ENCODE peak calls at places on chromosomes 6 and 20, in ten cellular contexts. One of them, this sample, is unnamed.
A peak's percentile ranks its signal among the peaks of the same experiment; 100 is the strongest.

GRCh38 chr6:167543602-167544506 is 219.0 kb downstream of the TTLL2 start:
- ATAC-seq in left lung: peak; percentile 21
- ATAC-seq in heart right ventricle: peak; percentile 86
- ATAC-seq in GM12878: no peak
- ATAC-seq in CD4-positive, alpha-beta T cell: no peak
- ATAC-seq in natural killer cell: no peak
- ATAC-seq in CD8-positive, alpha-beta T cell: no peak
- ATAC-seq in activated CD8-positive, alpha-beta T cell treated with anti-CD3 and anti-CD28 coated beads for 36 hours: no peak
- ATAC-seq in naive thymus-derived CD4-positive, alpha-beta T cell: no peak
- ATAC-seq in effector memory CD8-positive, alpha-beta T cell: no peak
- ATAC-seq in this sample: no peak

GRCh38 chr6:15990179-15990578 is 138.7 kb upstream of the MYLIP start:
- ATAC-seq in left lung: no peak
- ATAC-seq in heart right ventricle: no peak
- ATAC-seq in GM12878: peak; percentile 60
- ATAC-seq in CD4-positive, alpha-beta T cell: no peak
- ATAC-seq in natural killer cell: no peak
- ATAC-seq in CD8-positive, alpha-beta T cell: no peak
- ATAC-seq in activated CD8-positive, alpha-beta T cell treated with anti-CD3 and anti-CD28 coated beads for 36 hours: peak; percentile 34
- ATAC-seq in naive thymus-derived CD4-positive, alpha-beta T cell: no peak
- ATAC-seq in effector memory CD8-positive, alpha-beta T cell: no peak
- ATAC-seq in this sample: no peak

GRCh38 chr6:45571159-45571558 is 193.4 kb upstream of the SUPT3H start:
- ATAC-seq in left lung: peak; percentile 73
- ATAC-seq in heart right ventricle: no peak
- ATAC-seq in GM12878: no peak
- ATAC-seq in CD4-positive, alpha-beta T cell: no peak
- ATAC-seq in natural killer cell: no peak
- ATAC-seq in CD8-positive, alpha-beta T cell: no peak
- ATAC-seq in activated CD8-positive, alpha-beta T cell treated with anti-CD3 and anti-CD28 coated beads for 36 hours: no peak
- ATAC-seq in naive thymus-derived CD4-positive, alpha-beta T cell: no peak
- ATAC-seq in effector memory CD8-positive, alpha-beta T cell: no peak
- ATAC-seq in this sample: no peak

GRCh38 chr20:47668313-47669156 is 116.7 kb downstream of the SULF2 start:
- ATAC-seq in left lung: no peak
- ATAC-seq in heart right ventricle: no peak
- ATAC-seq in GM12878: peak; percentile 5
- ATAC-seq in CD4-positive, alpha-beta T cell: no peak
- ATAC-seq in natural killer cell: no peak
- ATAC-seq in CD8-positive, alpha-beta T cell: no peak
- ATAC-seq in activated CD8-positive, alpha-beta T cell treated with anti-CD3 and anti-CD28 coated beads for 36 hours: no peak
- ATAC-seq in naive thymus-derived CD4-positive, alpha-beta T cell: no peak
- ATAC-seq in effector memory CD8-positive, alpha-beta T cell: no peak
- ATAC-seq in this sample: peak; percentile 39

GRCh38 chr20:18466574-18466893 is 296 bp downstream of the DZANK1 start:
- ATAC-seq in left lung: peak; percentile 72
- ATAC-seq in heart right ventricle: peak; percentile 86
- ATAC-seq in GM12878: peak; percentile 42
- ATAC-seq in CD4-positive, alpha-beta T cell: peak; percentile 3
- ATAC-seq in natural killer cell: peak; percentile 26
- ATAC-seq in CD8-positive, alpha-beta T cell: peak; percentile 16
- ATAC-seq in activated CD8-positive, alpha-beta T cell treated with anti-CD3 and anti-CD28 coated beads for 36 hours: peak; percentile 7
- ATAC-seq in naive thymus-derived CD4-positive, alpha-beta T cell: peak; percentile 15
- ATAC-seq in effector memory CD8-positive, alpha-beta T cell: peak; percentile 19
- ATAC-seq in this sample: peak; percentile 25

GRCh38 chr20:21326700-21327099 is 23.6 kb downstream of the XRN2 start:
- ATAC-seq in left lung: no peak
- ATAC-seq in heart right ventricle: peak; percentile 34
- ATAC-seq in GM12878: no peak
- ATAC-seq in CD4-positive, alpha-beta T cell: no peak
- ATAC-seq in natural killer cell: no peak
- ATAC-seq in CD8-positive, alpha-beta T cell: no peak
- ATAC-seq in activated CD8-positive, alpha-beta T cell treated with anti-CD3 and anti-CD28 coated beads for 36 hours: no peak
- ATAC-seq in naive thymus-derived CD4-positive, alpha-beta T cell: no peak
- ATAC-seq in effector memory CD8-positive, alpha-beta T cell: no peak
- ATAC-seq in this sample: no peak

GRCh38 chr6:126016591-126016990 is 30.3 kb downstream of the TRMT11 start:
- ATAC-seq in left lung: no peak
- ATAC-seq in heart right ventricle: no peak
- ATAC-seq in GM12878: no peak
- ATAC-seq in CD4-positive, alpha-beta T cell: no peak
- ATAC-seq in natural killer cell: no peak
- ATAC-seq in CD8-positive, alpha-beta T cell: no peak
- ATAC-seq in activated CD8-positive, alpha-beta T cell treated with anti-CD3 and anti-CD28 coated beads for 36 hours: no peak
- ATAC-seq in naive thymus-derived CD4-positive, alpha-beta T cell: no peak
- ATAC-seq in effector memory CD8-positive, alpha-beta T cell: no peak
- ATAC-seq in this sample: no peak

GRCh38 chr6:156502969-156503504 is 274.1 kb upstream of the ARID1B start:
- ATAC-seq in left lung: no peak
- ATAC-seq in heart right ventricle: no peak
- ATAC-seq in GM12878: no peak
- ATAC-seq in CD4-positive, alpha-beta T cell: no peak
- ATAC-seq in natural killer cell: no peak
- ATAC-seq in CD8-positive, alpha-beta T cell: no peak
- ATAC-seq in activated CD8-positive, alpha-beta T cell treated with anti-CD3 and anti-CD28 coated beads for 36 hours: no peak
- ATAC-seq in naive thymus-derived CD4-positive, alpha-beta T cell: no peak
- ATAC-seq in effector memory CD8-positive, alpha-beta T cell: no peak
- ATAC-seq in this sample: no peak

GRCh38 chr6:132937466-132937906 is 123.1 kb downstream of the RPS12 start:
- ATAC-seq in left lung: peak; percentile 83
- ATAC-seq in heart right ventricle: no peak
- ATAC-seq in GM12878: peak; percentile 62
- ATAC-seq in CD4-positive, alpha-beta T cell: no peak
- ATAC-seq in natural killer cell: no peak
- ATAC-seq in CD8-positive, alpha-beta T cell: no peak
- ATAC-seq in activated CD8-positive, alpha-beta T cell treated with anti-CD3 and anti-CD28 coated beads for 36 hours: no peak
- ATAC-seq in naive thymus-derived CD4-positive, alpha-beta T cell: no peak
- ATAC-seq in effector memory CD8-positive, alpha-beta T cell: no peak
- ATAC-seq in this sample: no peak

GRCh38 chr6:36851149-36851614 is 11.9 kb upstream of the CPNE5 start:
- ATAC-seq in left lung: peak; percentile 46
- ATAC-seq in heart right ventricle: peak; percentile 20
- ATAC-seq in GM12878: peak; percentile 46
- ATAC-seq in CD4-positive, alpha-beta T cell: peak; percentile 58
- ATAC-seq in natural killer cell: peak; percentile 47
- ATAC-seq in CD8-positive, alpha-beta T cell: no peak
- ATAC-seq in activated CD8-positive, alpha-beta T cell treated with anti-CD3 and anti-CD28 coated beads for 36 hours: no peak
- ATAC-seq in naive thymus-derived CD4-positive, alpha-beta T cell: no peak
- ATAC-seq in effector memory CD8-positive, alpha-beta T cell: peak; percentile 16
- ATAC-seq in this sample: no peak

GRCh38 chr6:89667872-89668556 is 29.5 kb upstream of the LYRM2 start:
- ATAC-seq in left lung: no peak
- ATAC-seq in heart right ventricle: no peak
- ATAC-seq in GM12878: no peak
- ATAC-seq in CD4-positive, alpha-beta T cell: no peak
- ATAC-seq in natural killer cell: no peak
- ATAC-seq in CD8-positive, alpha-beta T cell: no peak
- ATAC-seq in activated CD8-positive, alpha-beta T cell treated with anti-CD3 and anti-CD28 coated beads for 36 hours: no peak
- ATAC-seq in naive thymus-derived CD4-positive, alpha-beta T cell: no peak
- ATAC-seq in effector memory CD8-positive, alpha-beta T cell: no peak
- ATAC-seq in this sample: no peak

GRCh38 chr6:40894962-40895799 is 143.8 kb downstream of the UNC5CL start:
- ATAC-seq in left lung: peak; percentile 96
- ATAC-seq in heart right ventricle: peak; percentile 88
- ATAC-seq in GM12878: no peak
- ATAC-seq in CD4-positive, alpha-beta T cell: no peak
- ATAC-seq in natural killer cell: no peak
- ATAC-seq in CD8-positive, alpha-beta T cell: no peak
- ATAC-seq in activated CD8-positive, alpha-beta T cell treated with anti-CD3 and anti-CD28 coated beads for 36 hours: no peak
- ATAC-seq in naive thymus-derived CD4-positive, alpha-beta T cell: no peak
- ATAC-seq in effector memory CD8-positive, alpha-beta T cell: no peak
- ATAC-seq in this sample: no peak

GRCh38 chr6:163760860-163761259 is 346.3 kb downstream of the QKI start:
- ATAC-seq in left lung: no peak
- ATAC-seq in heart right ventricle: no peak
- ATAC-seq in GM12878: no peak
- ATAC-seq in CD4-positive, alpha-beta T cell: no peak
- ATAC-seq in natural killer cell: no peak
- ATAC-seq in CD8-positive, alpha-beta T cell: no peak
- ATAC-seq in activated CD8-positive, alpha-beta T cell treated with anti-CD3 and anti-CD28 coated beads for 36 hours: no peak
- ATAC-seq in naive thymus-derived CD4-positive, alpha-beta T cell: no peak
- ATAC-seq in effector memory CD8-positive, alpha-beta T cell: no peak
- ATAC-seq in this sample: no peak

GRCh38 chr20:23967616-23967979 is 21.0 kb downstream of the GGTLC1 start:
- ATAC-seq in left lung: no peak
- ATAC-seq in heart right ventricle: peak; percentile 61
- ATAC-seq in GM12878: no peak
- ATAC-seq in CD4-positive, alpha-beta T cell: no peak
- ATAC-seq in natural killer cell: no peak
- ATAC-seq in CD8-positive, alpha-beta T cell: no peak
- ATAC-seq in activated CD8-positive, alpha-beta T cell treated with anti-CD3 and anti-CD28 coated beads for 36 hours: no peak
- ATAC-seq in naive thymus-derived CD4-positive, alpha-beta T cell: no peak
- ATAC-seq in effector memory CD8-positive, alpha-beta T cell: no peak
- ATAC-seq in this sample: no peak

GRCh38 chr6:2807342-2808090 is 34.1 kb downstream of the SERPINB1 start:
- ATAC-seq in left lung: no peak
- ATAC-seq in heart right ventricle: peak; percentile 56
- ATAC-seq in GM12878: no peak
- ATAC-seq in CD4-positive, alpha-beta T cell: no peak
- ATAC-seq in natural killer cell: no peak
- ATAC-seq in CD8-positive, alpha-beta T cell: no peak
- ATAC-seq in activated CD8-positive, alpha-beta T cell treated with anti-CD3 and anti-CD28 coated beads for 36 hours: no peak
- ATAC-seq in naive thymus-derived CD4-positive, alpha-beta T cell: no peak
- ATAC-seq in effector memory CD8-positive, alpha-beta T cell: no peak
- ATAC-seq in this sample: no peak

GRCh38 chr6:144341831-144342527 is 56.8 kb downstream of the UTRN start:
- ATAC-seq in left lung: no peak
- ATAC-seq in heart right ventricle: no peak
- ATAC-seq in GM12878: peak; percentile 38
- ATAC-seq in CD4-positive, alpha-beta T cell: no peak
- ATAC-seq in natural killer cell: no peak
- ATAC-seq in CD8-positive, alpha-beta T cell: no peak
- ATAC-seq in activated CD8-positive, alpha-beta T cell treated with anti-CD3 and anti-CD28 coated beads for 36 hours: no peak
- ATAC-seq in naive thymus-derived CD4-positive, alpha-beta T cell: no peak
- ATAC-seq in effector memory CD8-positive, alpha-beta T cell: no peak
- ATAC-seq in this sample: no peak

GRCh38 chr6:139473239-139473701 is 98.8 kb upstream of the CITED2 start:
- ATAC-seq in left lung: peak; percentile 31
- ATAC-seq in heart right ventricle: no peak
- ATAC-seq in GM12878: peak; percentile 26
- ATAC-seq in CD4-positive, alpha-beta T cell: no peak
- ATAC-seq in natural killer cell: no peak
- ATAC-seq in CD8-positive, alpha-beta T cell: no peak
- ATAC-seq in activated CD8-positive, alpha-beta T cell treated with anti-CD3 and anti-CD28 coated beads for 36 hours: no peak
- ATAC-seq in naive thymus-derived CD4-positive, alpha-beta T cell: no peak
- ATAC-seq in effector memory CD8-positive, alpha-beta T cell: no peak
- ATAC-seq in this sample: no peak

GRCh38 chr6:16388488-16388887 is 150.1 kb downstream of the GMPR start:
- ATAC-seq in left lung: no peak
- ATAC-seq in heart right ventricle: no peak
- ATAC-seq in GM12878: no peak
- ATAC-seq in CD4-positive, alpha-beta T cell: no peak
- ATAC-seq in natural killer cell: no peak
- ATAC-seq in CD8-positive, alpha-beta T cell: no peak
- ATAC-seq in activated CD8-positive, alpha-beta T cell treated with anti-CD3 and anti-CD28 coated beads for 36 hours: no peak
- ATAC-seq in naive thymus-derived CD4-positive, alpha-beta T cell: no peak
- ATAC-seq in effector memory CD8-positive, alpha-beta T cell: no peak
- ATAC-seq in this sample: no peak

GRCh38 chr6:113433506-113433991 is 423.6 kb upstream of the MARCKS start:
- ATAC-seq in left lung: peak; percentile 94
- ATAC-seq in heart right ventricle: no peak
- ATAC-seq in GM12878: no peak
- ATAC-seq in CD4-positive, alpha-beta T cell: no peak
- ATAC-seq in natural killer cell: no peak
- ATAC-seq in CD8-positive, alpha-beta T cell: no peak
- ATAC-seq in activated CD8-positive, alpha-beta T cell treated with anti-CD3 and anti-CD28 coated beads for 36 hours: no peak
- ATAC-seq in naive thymus-derived CD4-positive, alpha-beta T cell: no peak
- ATAC-seq in effector memory CD8-positive, alpha-beta T cell: no peak
- ATAC-seq in this sample: no peak

GRCh38 chr6:83480470-83480869 is 31.9 kb upstream of the PRSS35 start:
- ATAC-seq in left lung: no peak
- ATAC-seq in heart right ventricle: no peak
- ATAC-seq in GM12878: no peak
- ATAC-seq in CD4-positive, alpha-beta T cell: no peak
- ATAC-seq in natural killer cell: no peak
- ATAC-seq in CD8-positive, alpha-beta T cell: no peak
- ATAC-seq in activated CD8-positive, alpha-beta T cell treated with anti-CD3 and anti-CD28 coated beads for 36 hours: no peak
- ATAC-seq in naive thymus-derived CD4-positive, alpha-beta T cell: no peak
- ATAC-seq in effector memory CD8-positive, alpha-beta T cell: no peak
- ATAC-seq in this sample: no peak